ENCODE peak calls at places on chromosomes 3 and 15, in seven cellular contexts. I is AML-193; M is stimulated activated naive CD4-positive, alpha-beta T cell; R is amniotic epithelial cell; Q is stimulated activated CD4-positive, alpha-beta T cell treated with anti-CD3 and anti-CD28 coated beads, Interleukin-12 subunit alpha, Interleukin-12 subunit beta, amount 100 ng/mL, for 48 hours; A is AG10803; P is NCI-H774. T is an unnamed sample.

GRCh38 chr3:102553876-102554275 is 119.1 kb downstream of the ZPLD1 start:
- DNase-seq in R (no peak), P (no peak), A (no peak), I (no peak), M (no peak), Q (no peak), T (no peak)

GRCh38 chr3:25787689-25788088 is 2.2 kb upstream of the OXSM start:
- DNase-seq in M (no peak), R (no peak), I (no peak), Q (no peak), P (no peak), A (no peak), T (no peak)

GRCh38 chr15:78203346-78204225 is 30.8 kb downstream of the ACSBG1 start:
- DNase-seq in P (no peak), A (no peak), Q (no peak), M (no peak), R (no peak), I (no peak), T (no peak)

GRCh38 chr3:3127432-3128010 is 781 bp downstream of the TRNT1 start:
- DNase-seq in I (peak), A (peak), Q (peak), R (no peak), P (no peak), M (no peak), T (peak)

GRCh38 chr15:32112101-32112500 is 81.8 kb downstream of the CHRNA7 start:
- DNase-seq in R (no peak), A (no peak), Q (no peak), P (no peak), M (no peak), I (no peak), T (no peak)

GRCh38 chr3:102081587-102082289 is 232.4 kb downstream of the NFKBIZ start:
- DNase-seq in Q (no peak), A (no peak), P (no peak), M (no peak), I (no peak), R (no peak), T (no peak)

GRCh38 chr3:129600348-129600747 is 6.1 kb downstream of the PLXND1 start:
- DNase-seq in Q (no peak), M (no peak), A (no peak), R (no peak), I (no peak), P (no peak), T (no peak)

GRCh38 chr15:64105113-64105704 is 9.4 kb downstream of the SNX1 start:
- DNase-seq in Q (no peak), R (peak), I (peak), A (peak), P (no peak), M (no peak), T (peak)

T was measured in iris pigment epithelial cell.